ENCODE peak calls at places on chromosome X, in five cellular contexts. One of them, this sample, is unnamed.

GRCh38 chrX:70001269-70001668 is 48.5 kb downstream of the AWAT2 start:
- DNase-seq in GM12892: no peak
- DNase-seq in adrenal gland: no peak
- DNase-seq in transverse colon: no peak
- DNase-seq in suprapubic skin: no peak
- DNase-seq in this sample: no peak

GRCh38 chrX:115058276-115058675 is 40.9 kb upstream of the IL13RA2 start:
- DNase-seq in GM12892: no peak
- DNase-seq in adrenal gland: peak
- DNase-seq in transverse colon: no peak
- DNase-seq in suprapubic skin: no peak
- DNase-seq in this sample: peak

GRCh38 chrX:91389026-91389425 is 45.6 kb upstream of the PABPC5 start:
- DNase-seq in GM12892: no peak
- DNase-seq in adrenal gland: no peak
- DNase-seq in transverse colon: no peak
- DNase-seq in suprapubic skin: no peak
- DNase-seq in this sample: no peak

GRCh38 chrX:132292753-132293152 is 73.5 kb upstream of the RAP2C start:
- DNase-seq in GM12892: peak
- DNase-seq in adrenal gland: peak
- DNase-seq in transverse colon: peak
- DNase-seq in suprapubic skin: no peak
- DNase-seq in this sample: peak

GRCh38 chrX:134013092-134013497 is 27.7 kb upstream of the GPC3 start:
- DNase-seq in GM12892: no peak
- DNase-seq in adrenal gland: no peak
- DNase-seq in transverse colon: no peak
- DNase-seq in suprapubic skin: no peak
- DNase-seq in this sample: no peak

GRCh38 chrX:54134269-54134668 is 48.8 kb downstream of the FAM120C start:
- DNase-seq in GM12892: no peak
- DNase-seq in adrenal gland: no peak
- DNase-seq in transverse colon: no peak
- DNase-seq in suprapubic skin: no peak
- DNase-seq in this sample: no peak

GRCh38 chrX:67749536-67749935 is 205.7 kb downstream of the AR start:
- DNase-seq in GM12892: no peak
- DNase-seq in adrenal gland: no peak
- DNase-seq in transverse colon: no peak
- DNase-seq in suprapubic skin: no peak
- DNase-seq in this sample: no peak

GRCh38 chrX:14030248-14030592 is 528 bp upstream of the GEMIN8 start:
- DNase-seq in GM12892: no peak
- DNase-seq in adrenal gland: no peak
- DNase-seq in transverse colon: no peak
- DNase-seq in suprapubic skin: no peak
- DNase-seq in this sample: no peak

GRCh38 chrX:120560842-120561633 is at the start of gene CUL4B:
- DNase-seq in GM12892: peak
- DNase-seq in adrenal gland: peak
- DNase-seq in transverse colon: peak
- DNase-seq in suprapubic skin: peak
- DNase-seq in this sample: peak

GRCh38 chrX:300334-300733 is 18.3 kb downstream of the GTPBP6 start:
- DNase-seq in GM12892: no peak
- DNase-seq in adrenal gland: no peak
- DNase-seq in transverse colon: no peak
- DNase-seq in suprapubic skin: no peak
- DNase-seq in this sample: no peak

GRCh38 chrX:54639018-54639345 is 109.0 kb downstream of the GNL3L start:
- DNase-seq in GM12892: no peak
- DNase-seq in adrenal gland: no peak
- DNase-seq in transverse colon: no peak
- DNase-seq in suprapubic skin: no peak
- DNase-seq in this sample: no peak

GRCh38 chrX:11446951-11447350 is 153.7 kb downstream of the AMELX start:
- DNase-seq in GM12892: no peak
- DNase-seq in adrenal gland: no peak
- DNase-seq in transverse colon: no peak
- DNase-seq in suprapubic skin: no peak
- DNase-seq in this sample: no peak

GRCh38 chrX:110964761-110965160 is 131.2 kb upstream of the PAK3 start:
- DNase-seq in GM12892: no peak
- DNase-seq in adrenal gland: no peak
- DNase-seq in transverse colon: no peak
- DNase-seq in suprapubic skin: no peak
- DNase-seq in this sample: no peak

GRCh38 chrX:131763674-131764073 is 219.8 kb downstream of the OR13H1 start:
- DNase-seq in GM12892: no peak
- DNase-seq in adrenal gland: no peak
- DNase-seq in transverse colon: peak
- DNase-seq in suprapubic skin: peak
- DNase-seq in this sample: no peak

GRCh38 chrX:103878466-103879151 is 46.6 kb upstream of the RAB9B start:
- DNase-seq in GM12892: no peak
- DNase-seq in adrenal gland: no peak
- DNase-seq in transverse colon: no peak
- DNase-seq in suprapubic skin: no peak
- DNase-seq in this sample: peak

GRCh38 chrX:46125139-46125538 is 420.1 kb downstream of the ZNF674 start:
- DNase-seq in GM12892: no peak
- DNase-seq in adrenal gland: no peak
- DNase-seq in transverse colon: no peak
- DNase-seq in suprapubic skin: no peak
- DNase-seq in this sample: no peak

GRCh38 chrX:46220822-46221221 is 324.4 kb downstream of the ZNF674 start:
- DNase-seq in GM12892: no peak
- DNase-seq in adrenal gland: no peak
- DNase-seq in transverse colon: no peak
- DNase-seq in suprapubic skin: no peak
- DNase-seq in this sample: no peak

DNA sequence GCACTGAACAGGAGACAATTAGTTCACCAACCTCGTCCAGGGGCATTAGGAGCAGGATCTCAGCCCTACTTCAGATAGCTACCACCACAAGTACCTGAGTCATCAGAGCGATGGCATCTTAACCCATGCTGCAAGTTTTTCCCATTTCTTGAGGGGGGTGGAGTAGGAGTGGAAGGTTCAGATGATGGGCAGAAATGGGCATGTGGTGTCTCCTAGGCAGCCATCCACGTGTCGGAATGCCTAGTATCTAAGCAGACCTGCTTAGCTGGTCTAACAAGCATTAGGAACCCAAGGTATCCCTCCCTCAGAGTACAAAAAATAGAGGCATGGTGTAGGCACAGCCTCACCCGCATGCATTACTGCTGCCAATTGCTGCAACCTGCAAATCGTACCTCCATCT is 159.1 kb upstream of the DGKK start:
- DNase-seq in GM12892: no peak
- DNase-seq in adrenal gland: no peak
- DNase-seq in transverse colon: no peak
- DNase-seq in suprapubic skin: no peak
- DNase-seq in this sample: no peak
- TF ChIP-seq POLR2A in GM12892: no peak
- TF ChIP-seq POLR2A in adrenal gland: no peak
- TF ChIP-seq POLR2A in transverse colon: no peak
- TF ChIP-seq POLR2A in suprapubic skin: no peak
- TF ChIP-seq POLR2A in this sample: no peak

GRCh38 chrX:155886409-155886808 is 5.3 kb downstream of the VAMP7 start:
- DNase-seq in GM12892: no peak
- DNase-seq in adrenal gland: no peak
- DNase-seq in transverse colon: no peak
- DNase-seq in suprapubic skin: no peak
- DNase-seq in this sample: no peak

GRCh38 chrX:155876704-155877103 is 4.4 kb upstream of the VAMP7 start:
- DNase-seq in GM12892: no peak
- DNase-seq in adrenal gland: no peak
- DNase-seq in transverse colon: no peak
- DNase-seq in suprapubic skin: no peak
- DNase-seq in this sample: no peak

GRCh38 chrX:155880586-155881157 is 473 bp upstream of the VAMP7 start:
- DNase-seq in GM12892: no peak
- DNase-seq in adrenal gland: no peak
- DNase-seq in transverse colon: no peak
- DNase-seq in suprapubic skin: no peak
- DNase-seq in this sample: no peak

GRCh38 chrX:155877288-155877687 is 3.9 kb upstream of the VAMP7 start:
- DNase-seq in GM12892: no peak
- DNase-seq in adrenal gland: no peak
- DNase-seq in transverse colon: no peak
- DNase-seq in suprapubic skin: no peak
- DNase-seq in this sample: no peak

GRCh38 chrX:155881158-155881993 is at the start of gene VAMP7:
- DNase-seq in GM12892: peak
- DNase-seq in adrenal gland: peak
- DNase-seq in transverse colon: peak
- DNase-seq in suprapubic skin: peak
- DNase-seq in this sample: peak
- TF ChIP-seq POLR2A in GM12892: peak
- TF ChIP-seq POLR2A in adrenal gland: peak
- TF ChIP-seq POLR2A in transverse colon: peak
- TF ChIP-seq POLR2A in suprapubic skin: no peak
- TF ChIP-seq POLR2A in this sample: peak

GRCh38 chrX:123728554-123728953 is 4.3 kb downstream of the THOC2 start:
- DNase-seq in GM12892: no peak
- DNase-seq in adrenal gland: no peak
- DNase-seq in transverse colon: no peak
- DNase-seq in suprapubic skin: no peak
- DNase-seq in this sample: no peak

GRCh38 chrX:123731258-123731986 is 1.4 kb downstream of the THOC2 start:
- DNase-seq in GM12892: no peak
- DNase-seq in adrenal gland: peak
- DNase-seq in transverse colon: no peak
- DNase-seq in suprapubic skin: no peak
- DNase-seq in this sample: no peak

GRCh38 chrX:123736333-123736921 is 3.6 kb upstream of the THOC2 start:
- DNase-seq in GM12892: no peak
- DNase-seq in adrenal gland: no peak
- DNase-seq in transverse colon: no peak
- DNase-seq in suprapubic skin: no peak
- DNase-seq in this sample: no peak

GRCh38 chrX:123731987-123732678 is 719 bp downstream of the THOC2 start:
- DNase-seq in GM12892: no peak
- DNase-seq in adrenal gland: peak
- DNase-seq in transverse colon: peak
- DNase-seq in suprapubic skin: peak
- DNase-seq in this sample: no peak

GRCh38 chrX:123732679-123733363 is at the start of gene THOC2:
- DNase-seq in GM12892: peak
- DNase-seq in adrenal gland: peak
- DNase-seq in transverse colon: peak
- DNase-seq in suprapubic skin: peak
- DNase-seq in this sample: peak
- TF ChIP-seq POLR2A in GM12892: peak
- TF ChIP-seq POLR2A in adrenal gland: peak
- TF ChIP-seq POLR2A in transverse colon: peak
- TF ChIP-seq POLR2A in suprapubic skin: no peak
- TF ChIP-seq POLR2A in this sample: peak

GRCh38 chrX:24025741-24026402 is 1.1 kb downstream of the KLHL15 start:
- DNase-seq in GM12892: no peak
- DNase-seq in adrenal gland: peak
- DNase-seq in transverse colon: no peak
- DNase-seq in suprapubic skin: peak
- DNase-seq in this sample: no peak
- TF ChIP-seq POLR2A in GM12892: no peak
- TF ChIP-seq POLR2A in adrenal gland: peak
- TF ChIP-seq POLR2A in transverse colon: peak
- TF ChIP-seq POLR2A in suprapubic skin: no peak
- TF ChIP-seq POLR2A in this sample: no peak

GRCh38 chrX:154534526-154535322 is 11.9 kb downstream of the G6PD start:
- DNase-seq in GM12892: peak
- DNase-seq in adrenal gland: peak
- DNase-seq in transverse colon: peak
- DNase-seq in suprapubic skin: peak
- DNase-seq in this sample: peak
- TF ChIP-seq POLR2A in GM12892: no peak
- TF ChIP-seq POLR2A in adrenal gland: peak
- TF ChIP-seq POLR2A in transverse colon: no peak
- TF ChIP-seq POLR2A in suprapubic skin: no peak
- TF ChIP-seq POLR2A in this sample: no peak

GRCh38 chrX:40098264-40099045 is 697 bp upstream of the BCOR start:
- DNase-seq in GM12892: peak
- DNase-seq in adrenal gland: peak
- DNase-seq in transverse colon: peak
- DNase-seq in suprapubic skin: no peak
- DNase-seq in this sample: no peak

GRCh38 chrX:40100141-40100536 is 2.4 kb upstream of the BCOR start:
- DNase-seq in GM12892: no peak
- DNase-seq in adrenal gland: peak
- DNase-seq in transverse colon: peak
- DNase-seq in suprapubic skin: no peak
- DNase-seq in this sample: no peak

GRCh38 chrX:40100537-40101429 is 3.0 kb upstream of the BCOR start:
- DNase-seq in GM12892: no peak
- DNase-seq in adrenal gland: no peak
- DNase-seq in transverse colon: no peak
- DNase-seq in suprapubic skin: no peak
- DNase-seq in this sample: no peak

GRCh38 chrX:40097492-40098263 is at the start of gene BCOR:
- DNase-seq in GM12892: peak
- DNase-seq in adrenal gland: peak
- DNase-seq in transverse colon: peak
- DNase-seq in suprapubic skin: no peak
- DNase-seq in this sample: no peak

GRCh38 chrX:40099046-40099968 is 1.5 kb upstream of the BCOR start:
- DNase-seq in GM12892: peak
- DNase-seq in adrenal gland: peak
- DNase-seq in transverse colon: peak
- DNase-seq in suprapubic skin: no peak
- DNase-seq in this sample: no peak
- TF ChIP-seq POLR2A in GM12892: no peak
- TF ChIP-seq POLR2A in adrenal gland: no peak
- TF ChIP-seq POLR2A in transverse colon: no peak
- TF ChIP-seq POLR2A in suprapubic skin: no peak
- TF ChIP-seq POLR2A in this sample: no peak

DNA sequence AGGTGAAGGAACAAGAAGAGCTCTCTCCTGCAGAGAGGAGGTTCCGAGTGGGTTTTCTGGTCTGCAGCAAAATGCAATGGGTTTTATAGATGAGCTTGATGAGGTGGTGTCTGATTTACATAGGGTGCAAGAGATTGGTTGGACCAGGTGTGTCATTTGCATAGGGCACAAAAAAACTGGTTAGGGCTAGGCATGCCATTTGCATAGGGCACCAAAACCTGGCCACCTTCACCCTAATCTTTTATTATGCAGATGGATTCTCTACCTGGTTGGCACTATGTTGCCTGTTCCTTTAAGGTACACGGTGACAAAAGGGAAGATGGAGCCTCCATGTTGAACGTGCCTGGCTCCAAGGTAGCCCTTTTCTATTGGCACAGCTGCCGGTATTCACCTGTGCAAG is 94.5 kb upstream of the PRKX start:
- DNase-seq in GM12892: no peak
- DNase-seq in adrenal gland: no peak
- DNase-seq in transverse colon: no peak
- DNase-seq in suprapubic skin: no peak
- DNase-seq in this sample: no peak
- TF ChIP-seq POLR2A in GM12892: no peak
- TF ChIP-seq POLR2A in adrenal gland: no peak
- TF ChIP-seq POLR2A in transverse colon: no peak
- TF ChIP-seq POLR2A in suprapubic skin: no peak
- TF ChIP-seq POLR2A in this sample: no peak